ENCODE peak calls at places on chromosome 14, in four cellular contexts. Y, O, N and C are unnamed samples.

GRCh38 chr14:69980457-69981414 is 101.5 kb downstream of the SMOC1 start:
- DNase-seq in Y (peak), O (no peak), N (peak), C (no peak)

GRCh38 chr14:59116984-59117415 is 71.5 kb upstream of the DAAM1 start:
- DNase-seq in Y (no peak), O (no peak), N (no peak), C (no peak)

GRCh38 chr14:97061198-97061597 is 264.0 kb downstream of the VRK1 start:
- DNase-seq in Y (no peak), O (no peak), N (no peak), C (no peak)

GRCh38 chr14:95098984-95099599 is 58.2 kb downstream of the DICER1 start:
- DNase-seq in Y (peak), O (no peak), N (peak), C (peak)

GRCh38 chr14:74647834-74648361 is 35.9 kb upstream of the LTBP2 start:
- DNase-seq in Y (peak), O (no peak), N (peak), C (no peak)

GRCh38 chr14:70748422-70748821 is 60.9 kb downstream of the MAP3K9 start:
- DNase-seq in Y (no peak), O (no peak), N (no peak), C (no peak)

GRCh38 chr14:99517046-99517642 is 35.9 kb downstream of the CCNK start:
- DNase-seq in Y (no peak), O (no peak), N (no peak), C (no peak)

GRCh38 chr14:50539051-50539450 is 6.7 kb upstream of the MAP4K5 start:
- DNase-seq in Y (no peak), O (no peak), N (no peak), C (no peak)

GRCh38 chr14:30223966-30224365 is 296.3 kb upstream of the PRKD1 start:
- DNase-seq in Y (no peak), O (no peak), N (no peak), C (no peak)

GRCh38 chr14:25032092-25032784 is 17.7 kb downstream of the STXBP6 start:
- DNase-seq in Y (no peak), O (no peak), N (no peak), C (no peak)

GRCh38 chr14:68926236-68926635 is 52.9 kb downstream of the ACTN1 start:
- DNase-seq in Y (no peak), O (no peak), N (no peak), C (no peak)

GRCh38 chr14:101151226-101151929 is 247.9 kb upstream of the RTL1 start:
- DNase-seq in Y (no peak), O (no peak), N (no peak), C (no peak)

GRCh38 chr14:72616294-72616693 is 277.6 kb downstream of the DPF3 start:
- DNase-seq in Y (no peak), O (no peak), N (no peak), C (no peak)

GRCh38 chr14:64005822-64006221 is 153.0 kb downstream of the SYNE2 start:
- DNase-seq in Y (no peak), O (no peak), N (no peak), C (no peak)

GRCh38 chr14:65184032-65184764 is 81.9 kb upstream of the MAX start:
- DNase-seq in Y (no peak), O (no peak), N (no peak), C (no peak)

GRCh38 chr14:57295261-57295660 is 26.5 kb downstream of the AP5M1 start:
- DNase-seq in Y (no peak), O (no peak), N (no peak), C (no peak)

GRCh38 chr14:63267171-63267570 is 51.6 kb downstream of the GPHB5 start:
- DNase-seq in Y (no peak), O (no peak), N (no peak), C (no peak)

GRCh38 chr14:68691031-68691864 is 101.6 kb downstream of the ZFP36L1 start:
- DNase-seq in Y (no peak), O (no peak), N (no peak), C (no peak)

GRCh38 chr14:58625438-58625837 is 12.3 kb upstream of the DACT1 start:
- DNase-seq in Y (no peak), O (no peak), N (no peak), C (no peak)

GRCh38 chr14:99226687-99227086 is 45.3 kb downstream of the BCL11B start:
- DNase-seq in Y (no peak), O (no peak), N (no peak), C (no peak)

GRCh38 chr14:100582496-100583165 is 4.6 kb downstream of the BEGAIN start:
- DNase-seq in Y (no peak), O (no peak), N (no peak), C (no peak)

GRCh38 chr14:94936411-94936892 is 166.5 kb upstream of the GSC start:
- DNase-seq in Y (no peak), O (no peak), N (peak), C (peak)

GRCh38 chr14:36857136-36857535 is 195.5 kb downstream of the PAX9 start:
- DNase-seq in Y (peak), O (no peak), N (no peak), C (no peak)

GRCh38 chr14:99734406-99735051 is 50.4 kb downstream of the CYP46A1 start:
- DNase-seq in Y (no peak), O (no peak), N (peak), C (peak)

GRCh38 chr14:68638817-68639517 is 153.9 kb downstream of the ZFP36L1 start:
- DNase-seq in Y (no peak), O (no peak), N (no peak), C (no peak)

GRCh38 chr14:35687335-35687939 is 121.7 kb downstream of the RALGAPA1 start:
- DNase-seq in Y (peak), O (no peak), N (peak), C (no peak)

GRCh38 chr14:62162998-62163589 is 400.9 kb downstream of the SNAPC1 start:
- DNase-seq in Y (peak), O (no peak), N (peak), C (no peak)

GRCh38 chr14:101446387-101446969 is 114.8 kb upstream of the DIO3 start:
- DNase-seq in Y (no peak), O (no peak), N (no peak), C (no peak)

GRCh38 chr14:32473476-32473875 is 144.4 kb downstream of the AKAP6 start:
- DNase-seq in Y (no peak), O (no peak), N (no peak), C (peak)